ENCODE peak calls at places on chromosomes 3 and 15, in four cellular contexts. U, E, K and A are unnamed samples.
A peak's percentile ranks its signal among the peaks of the same experiment; 100 is the strongest.

GRCh38 chr3:43497905-43498365 is 123.9 kb downstream of the ANO10 start:
- DNase-seq in K (peak; percentile 3), U (no peak), E (peak; percentile 57), A (no peak)

GRCh38 chr3:45528429-45528828 is 66.1 kb upstream of the LIMD1 start:
- DNase-seq in U (no peak), K (no peak), E (no peak), A (no peak)

GRCh38 chr3:140406655-140407054 is 271.2 kb upstream of the TRIM42 start:
- DNase-seq in E (no peak), U (no peak), K (no peak), A (no peak)

GRCh38 chr3:99662838-99663570 is 24.6 kb downstream of the COL8A1 start:
- DNase-seq in K (no peak), U (peak; percentile 17), E (no peak), A (no peak)

GRCh38 chr3:195908439-195909293 is at the start of gene TNK2:
- DNase-seq in K (no peak), E (no peak), U (peak; percentile 50), A (peak; percentile 83)

GRCh38 chr3:54870423-54870822 is 57.4 kb downstream of the LRTM1 start:
- DNase-seq in E (peak; percentile 96), U (no peak), K (peak; percentile 95), A (no peak)

GRCh38 chr3:179653777-179654117 is 907 bp downstream of the USP13 start:
- DNase-seq in K (no peak), U (no peak), E (no peak), A (peak; percentile 74)

GRCh38 chr3:47163023-47163989 is 607 bp downstream of the SETD2 start:
- DNase-seq in U (peak; percentile 62), K (no peak), E (peak; percentile 38), A (peak; percentile 73)

GRCh38 chr3:48423241-48423882 is 6.5 kb downstream of the PLXNB1 start:
- DNase-seq in K (no peak), E (no peak), U (no peak), A (no peak)

GRCh38 chr3:37996785-37997301 is 6.3 kb downstream of the VILL start:
- DNase-seq in E (peak; percentile 70), K (no peak), U (peak; percentile 88), A (peak; percentile 96)

GRCh38 chr3:37999836-38000235 is 9.2 kb downstream of the VILL start:
- DNase-seq in U (peak; percentile 6), E (no peak), K (no peak), A (peak; percentile 34)

GRCh38 chr3:37995652-37996641 is 5.4 kb downstream of the VILL start:
- DNase-seq in U (peak; percentile 5), K (no peak), E (no peak), A (peak; percentile 40)

GRCh38 chr3:37997791-37998370 is 7.3 kb downstream of the VILL start:
- DNase-seq in E (no peak), U (no peak), K (no peak), A (peak; percentile 41)

GRCh38 chr3:37997321-37997720 is 6.7 kb downstream of the VILL start:
- DNase-seq in E (no peak), K (no peak), U (peak; percentile 8), A (no peak)
- TF ChIP-seq CTCF in E (no peak), K (no peak), U (no peak), A (no peak)

DNA sequence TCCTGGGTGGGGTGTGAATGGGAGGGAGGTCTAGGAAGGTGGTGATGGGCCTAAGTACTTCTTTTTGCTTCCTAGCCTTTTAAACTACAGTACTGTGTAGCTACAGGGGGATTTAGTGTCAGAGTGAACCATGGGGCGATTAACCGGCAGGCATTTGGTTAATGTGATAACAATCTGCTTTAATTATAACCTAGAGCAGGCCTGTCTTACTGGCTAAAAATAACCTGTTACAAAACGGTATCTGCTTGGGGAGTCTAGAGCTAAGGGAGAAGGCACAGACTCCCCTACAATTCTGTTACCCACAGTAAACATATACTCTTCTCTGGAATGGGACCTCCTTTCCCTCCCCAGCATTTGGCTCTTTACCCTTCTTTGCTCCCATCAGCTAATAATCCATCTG is 85.4 kb downstream of the RBPMS2 start:
- DNase-seq in K (no peak), U (no peak), E (no peak), A (no peak)
- TF ChIP-seq CTCF in K (no peak), U (no peak), E (no peak), A (no peak)

DNA sequence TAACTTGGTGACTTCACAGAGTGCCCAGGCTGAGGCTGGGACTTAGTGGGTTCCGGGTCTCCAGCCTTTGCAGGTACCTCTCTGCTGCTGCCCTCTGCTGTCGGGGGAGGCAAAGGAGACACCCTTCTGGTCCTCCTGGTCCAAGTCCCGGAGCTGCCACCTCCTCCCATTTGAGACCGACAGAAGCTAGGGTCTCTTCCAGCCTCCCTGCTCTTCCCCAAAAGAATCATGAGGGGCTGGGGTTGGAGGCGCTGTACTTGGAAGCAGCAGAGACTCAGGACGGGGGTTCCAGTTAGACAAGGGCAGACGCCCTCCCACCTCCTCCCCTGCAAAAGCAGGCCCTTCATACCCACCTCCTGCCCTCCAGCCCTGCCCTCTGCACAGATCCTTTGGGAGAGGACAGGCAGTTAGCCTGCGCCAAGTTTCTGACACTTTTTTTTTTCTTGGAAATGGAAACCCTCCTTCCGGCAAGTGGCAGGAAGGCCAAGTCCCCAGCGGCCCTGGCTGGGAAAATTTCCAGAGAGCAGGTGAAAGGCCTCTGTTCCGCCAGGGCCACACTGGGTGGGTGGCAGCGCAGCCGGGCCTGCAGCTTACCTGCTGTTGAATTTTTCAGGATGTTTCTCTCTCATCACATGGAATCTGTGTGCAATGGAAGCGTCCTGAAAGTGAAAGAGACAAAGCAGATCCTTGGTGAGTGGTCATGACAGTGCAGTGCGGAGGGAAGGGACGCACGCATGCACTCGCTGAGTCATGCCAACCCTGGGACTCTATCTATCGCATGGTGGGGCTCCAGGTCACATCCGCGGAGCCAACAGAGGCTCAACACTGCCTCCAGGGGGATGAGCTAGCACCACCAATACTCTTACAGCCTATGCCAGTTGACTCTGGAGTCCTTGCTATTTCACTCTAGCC is 119.9 kb downstream of the DGKG start:
- DNase-seq in K (peak; percentile 39), E (peak; percentile 64), U (peak; percentile 83), A (peak; percentile 94)
- TF ChIP-seq CTCF in K (peak; percentile 65), E (peak; percentile 68), U (peak; percentile 25), A (peak; percentile 82)

GRCh38 chr3:191727338-191727737 is 266.4 kb downstream of the PYDC2 start:
- DNase-seq in K (no peak), E (no peak), U (no peak), A (no peak)
- TF ChIP-seq CTCF in K (no peak), E (no peak), U (no peak), A (no peak)

DNA sequence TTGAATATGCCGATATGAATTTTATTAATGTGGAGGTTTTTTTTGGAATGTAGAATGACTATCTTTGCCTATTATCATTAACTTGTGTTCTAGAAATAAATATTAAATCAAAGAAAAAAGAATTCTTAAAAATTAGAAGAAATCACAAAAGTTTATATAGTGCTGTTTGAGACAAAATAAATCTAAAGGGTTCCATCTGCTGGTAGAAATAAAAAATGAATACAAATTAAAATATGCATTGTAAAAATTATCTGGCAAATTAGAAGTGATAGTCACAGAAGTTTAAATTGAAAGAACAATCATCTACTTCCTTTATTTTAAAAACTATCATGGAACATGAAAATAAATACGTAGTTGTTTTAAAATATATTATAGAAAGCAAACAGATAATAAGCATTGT is 22.7 kb upstream of the ZBTB20 start:
- DNase-seq in U (no peak), K (no peak), E (no peak), A (no peak)
- TF ChIP-seq CTCF in U (no peak), K (no peak), E (no peak), A (peak; percentile 24)

GRCh38 chr15:59311245-59311644 is 61.4 kb downstream of the MYO1E start:
- DNase-seq in U (no peak), E (no peak), K (no peak), A (no peak)

GRCh38 chr15:59312199-59312598 is 60.5 kb downstream of the MYO1E start:
- DNase-seq in K (no peak), U (no peak), E (no peak), A (no peak)

GRCh38 chr15:59306520-59307163 is 66.0 kb downstream of the MYO1E start:
- DNase-seq in E (peak; percentile 39), K (peak; percentile 27), U (no peak), A (no peak)

GRCh38 chr15:59307164-59307535 is 65.5 kb downstream of the MYO1E start:
- DNase-seq in U (no peak), K (no peak), E (no peak), A (peak; percentile 35)

DNA sequence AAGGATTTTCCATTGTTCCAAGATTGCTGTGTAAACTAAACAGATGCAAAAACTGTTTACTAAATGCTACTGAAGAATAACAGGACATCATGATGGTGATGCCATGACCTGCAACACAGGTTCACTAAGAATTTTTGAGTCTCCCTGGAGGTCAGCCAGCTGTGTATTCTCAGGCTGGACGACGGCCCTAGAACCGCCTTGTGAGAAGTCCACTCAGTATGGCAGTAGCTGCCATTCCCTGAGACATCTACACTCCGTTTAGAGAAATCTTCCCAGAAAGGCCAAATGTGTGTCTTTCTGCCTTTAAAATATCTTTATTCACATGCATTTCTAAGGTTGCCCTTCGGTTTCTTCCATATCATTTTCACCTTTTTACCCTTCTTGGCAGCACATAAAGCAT is 63.3 kb downstream of the MYO1E start:
- DNase-seq in K (no peak), U (no peak), E (no peak), A (no peak)
- TF ChIP-seq CTCF in K (no peak), U (no peak), E (no peak), A (no peak)

GRCh38 chr3:81395739-81396138 is 365.7 kb downstream of the GBE1 start:
- DNase-seq in E (no peak), U (peak; percentile 34), K (no peak), A (peak; percentile 57)
- TF ChIP-seq CTCF in E (no peak), U (peak; percentile 40), K (no peak), A (peak; percentile 75)